ENCODE peak calls at places on chromosomes 4 and X, in six cellular contexts. O, P, Y, V, D and G are unnamed samples.
A peak's percentile ranks its signal among the peaks of the same experiment; 100 is the strongest.

GRCh38 chr4:15341733-15342300 is 86.0 kb upstream of the C1QTNF7 start:
- DNase-seq in D (no peak), P (no peak), Y (peak; percentile 69), V (no peak), O (no peak), G (no peak)

GRCh38 chr4:147360301-147360700 is 120.6 kb upstream of the EDNRA start:
- DNase-seq in P (no peak), O (no peak), D (no peak), V (no peak), Y (no peak), G (no peak)

GRCh38 chr4:184684491-184685189 is 35.1 kb downstream of the PRIMPOL start:
- DNase-seq in D (no peak), Y (no peak), P (no peak), O (no peak), V (no peak), G (no peak)

GRCh38 chr4:139515531-139515958 is 40.5 kb downstream of the SETD7 start:
- DNase-seq in D (no peak), O (no peak), P (no peak), V (no peak), Y (no peak), G (no peak)

GRCh38 chr4:83125738-83126141 is 11.2 kb upstream of the PLAC8 start:
- DNase-seq in O (peak; percentile 85), D (no peak), V (no peak), P (no peak), Y (no peak), G (no peak)

GRCh38 chr4:17664755-17665154 is 50.3 kb downstream of the MED28 start:
- DNase-seq in D (no peak), V (no peak), O (no peak), P (no peak), Y (no peak), G (peak; percentile 60)

GRCh38 chrX:68358679-68359078 is 74.6 kb downstream of the OPHN1 start:
- DNase-seq in O (no peak), V (no peak), P (no peak), Y (no peak), D (no peak), G (no peak)

GRCh38 chr4:156672492-156672891 is 299.1 kb downstream of the PDGFC start:
- DNase-seq in V (no peak), O (no peak), Y (no peak), D (no peak), P (no peak), G (no peak)

GRCh38 chrX:151982217-151982616 is 7.7 kb upstream of the GABRE start:
- DNase-seq in O (no peak), D (no peak), P (no peak), V (no peak), Y (no peak), G (no peak)

GRCh38 chrX:110569506-110569905 is 210.9 kb downstream of the RTL9 start:
- DNase-seq in Y (no peak), V (no peak), D (no peak), O (no peak), P (no peak), G (no peak)

GRCh38 chrX:75337525-75337924 is 63.6 kb downstream of the UPRT start:
- DNase-seq in V (no peak), O (no peak), P (no peak), D (no peak), Y (no peak), G (no peak)

GRCh38 chr4:47746122-47746521 is 91.7 kb downstream of the CORIN start:
- DNase-seq in O (no peak), V (no peak), P (no peak), Y (no peak), D (no peak), G (no peak)

GRCh38 chr4:30619679-30620078 is 100.5 kb upstream of the PCDH7 start:
- DNase-seq in P (no peak), D (no peak), O (no peak), V (no peak), Y (no peak), G (no peak)

GRCh38 chr4:156829194-156829593 is 142.4 kb downstream of the PDGFC start:
- DNase-seq in O (no peak), D (no peak), Y (peak; percentile 64), V (no peak), P (no peak), G (no peak)

GRCh38 chrX:19848110-19848509 is 39.3 kb downstream of the SH3KBP1 start:
- DNase-seq in D (no peak), V (no peak), P (no peak), Y (no peak), O (no peak), G (no peak)

GRCh38 chr4:138035781-138036258 is 206.3 kb downstream of the SLC7A11 start:
- DNase-seq in P (peak; percentile 38), O (no peak), D (no peak), V (no peak), Y (no peak), G (no peak)

GRCh38 chr4:56250801-56251200 is 136.5 kb downstream of the AASDH start:
- DNase-seq in Y (no peak), P (no peak), D (no peak), O (no peak), V (no peak), G (no peak)

GRCh38 chr4:53589511-53589910 is 1.8 kb downstream of the LNX1 start:
- DNase-seq in V (no peak), P (no peak), D (no peak), Y (no peak), O (no peak), G (no peak)

GRCh38 chr4:38769441-38770210 is 13.2 kb downstream of the TLR10 start:
- DNase-seq in D (no peak), O (no peak), Y (no peak), V (no peak), P (no peak), G (no peak)

GRCh38 chr4:52966781-52967180 is 104.7 kb downstream of the RASL11B start:
- DNase-seq in O (no peak), V (no peak), D (no peak), Y (no peak), P (no peak), G (no peak)

GRCh38 chrX:103215768-103216085 is 819 bp downstream of the BEX4 start:
- DNase-seq in Y (no peak), P (no peak), D (no peak), V (no peak), O (no peak), G (no peak)

DNA sequence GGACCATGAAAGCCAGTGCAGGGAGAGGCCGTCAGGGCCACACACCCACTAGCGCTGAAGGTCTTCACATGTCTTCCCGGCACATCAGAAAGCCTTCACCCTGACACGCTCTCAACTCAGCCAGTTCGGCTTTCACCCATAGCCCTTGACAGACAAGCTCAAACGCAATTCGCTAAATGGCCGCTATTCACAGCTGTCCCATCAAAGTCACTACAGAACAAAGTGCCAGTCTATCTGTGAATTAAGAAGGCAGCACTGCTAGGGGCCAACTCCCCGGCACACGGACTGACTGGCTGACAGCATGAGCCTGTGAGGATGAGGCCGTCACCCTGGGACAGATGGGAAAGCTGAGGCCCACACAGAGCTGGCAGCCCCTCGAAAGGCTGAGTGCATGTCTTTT is 45.7 kb downstream of the ACOX3 start:
- DNase-seq in O (no peak), Y (peak; percentile 56), P (no peak), D (no peak), V (no peak), G (no peak)
- H3K27ac ChIP-seq in O (peak overlapping the region; percentile 87), Y (no peak overlapping the region), P (no peak overlapping the region), D (peak overlapping the region; percentile 72), V (peak overlapping the region; percentile 82), G (peak overlapping the region; percentile 86)

GRCh38 chrX:149940015-149940716 is 1.9 kb upstream of the EOLA2 start:
- DNase-seq in O (peak; percentile 95), P (peak; percentile 62), V (peak; percentile 99), D (peak; percentile 87), Y (peak; percentile 97), G (peak; percentile 98)
- TF ChIP-seq EP300 in O (no peak), P (no peak), V (no peak), D (no peak), Y (no peak), G (no peak)

DNA sequence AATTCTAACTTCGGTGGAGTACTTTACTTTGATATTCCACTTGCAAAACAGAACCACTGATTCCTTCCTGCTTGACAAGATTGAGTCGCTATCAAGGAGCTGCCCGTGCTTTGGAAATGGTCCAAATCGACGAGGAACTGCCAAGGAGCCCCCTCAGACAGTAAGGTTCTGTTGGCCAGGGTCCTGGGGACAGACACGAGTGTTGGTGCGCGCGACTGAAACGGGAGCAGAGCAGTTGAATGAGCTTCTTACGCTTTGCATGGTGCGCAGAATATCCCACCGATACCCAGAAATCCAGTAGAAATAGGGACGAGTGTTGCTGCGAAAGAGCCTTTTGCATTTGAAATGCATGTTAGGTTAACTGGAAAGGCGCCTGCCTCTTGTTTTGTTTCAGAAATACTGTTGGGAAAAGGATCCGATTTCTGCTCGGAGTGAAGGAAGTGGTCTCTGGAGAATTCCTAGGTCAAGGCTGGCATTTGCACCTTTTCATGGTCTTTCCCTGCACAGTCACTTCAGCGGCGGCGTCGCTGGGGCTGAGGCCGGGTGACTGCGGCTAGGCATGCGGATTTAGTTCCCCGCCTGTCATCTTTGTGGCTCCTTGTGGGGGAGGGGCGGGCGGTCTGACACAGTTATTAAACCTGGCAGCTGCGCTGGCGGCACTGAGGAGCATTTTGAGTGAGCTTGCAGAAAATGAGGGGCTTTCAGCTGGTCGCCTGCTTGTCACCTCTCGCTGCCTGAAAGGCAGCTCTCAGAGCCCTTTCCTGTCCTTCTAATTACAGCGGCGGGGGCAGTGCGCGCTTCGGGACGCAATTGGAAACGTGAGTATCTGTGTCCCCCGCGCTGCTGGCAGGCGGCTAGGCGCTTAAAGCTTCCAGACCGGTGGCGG is 51.5 kb upstream of the TRIM2 start:
- DNase-seq in Y (no peak), P (no peak), O (peak; percentile 70), D (peak; percentile 16), V (no peak), G (no peak)
- H3K27ac ChIP-seq in Y (peak overlapping the region; percentile 37), P (peak overlapping the region; percentile 88), O (peak overlapping the region; percentile 81), D (peak overlapping the region; percentile 79), V (peak overlapping the region; percentile 57), G (peak overlapping the region; percentile 24)

GRCh38 chr4:127856485-127857447 is 23.9 kb upstream of the PLK4 start:
- DNase-seq in P (no peak), O (no peak), D (no peak), V (no peak), Y (no peak), G (no peak)
- TF ChIP-seq EP300 in P (no peak), O (no peak), D (no peak), V (no peak), Y (no peak), G (no peak)